ENCODE peak calls at places on chromosomes 3 and 15, in six cellular contexts. X, E, G, R, I and N are unnamed samples.

GRCh38 chr3:81790117-81790516 is 28.7 kb upstream of the GBE1 start:
- DNase-seq in G (no peak), E (no peak), X (peak; percentile 9), I (no peak), R (no peak), N (no peak)

GRCh38 chr15:62648954-62649353 is 393.6 kb upstream of the TPM1 start:
- DNase-seq in X (no peak), G (no peak), I (no peak), E (no peak), R (no peak), N (no peak)

GRCh38 chr3:121529308-121529707 is 16.5 kb downstream of the POLQ start:
- DNase-seq in G (peak; percentile 25), R (no peak), I (no peak), X (peak; percentile 9), E (no peak), N (no peak)

GRCh38 chr3:59970384-59970783 is 920.6 kb upstream of the CFAP20DC start:
- DNase-seq in I (no peak), X (no peak), E (no peak), G (no peak), R (no peak), N (no peak)

GRCh38 chr3:117302448-117302847 is 592.9 kb downstream of the TUSC7 start:
- DNase-seq in X (peak; percentile 5), G (no peak), I (peak; percentile 6), E (no peak), R (no peak), N (no peak)

GRCh38 chr3:58659051-58659675 is 7.4 kb downstream of the FAM3D start:
- DNase-seq in X (peak; percentile 24), E (no peak), G (peak; percentile 36), I (peak; percentile 68), R (no peak), N (peak; percentile 48)

GRCh38 chr15:63759752-63760151 is 74.0 kb downstream of the HERC1 start:
- DNase-seq in X (no peak), R (no peak), I (no peak), G (no peak), E (no peak), N (no peak)

GRCh38 chr15:96330450-96331140 is at the start of gene NR2F2:
- DNase-seq in R (peak; percentile 99), E (peak; percentile 99), G (peak; percentile 96), I (peak; percentile 98), X (peak; percentile 99), N (peak; percentile 98)

GRCh38 chr3:35739964-35740527 is 100.7 kb downstream of the ARPP21 start:
- DNase-seq in I (no peak), E (no peak), R (no peak), X (no peak), G (no peak), N (no peak)

GRCh38 chr3:16723994-16724393 is 118.8 kb upstream of the DAZL start:
- DNase-seq in G (no peak), X (peak; percentile 48), R (no peak), I (no peak), E (no peak), N (no peak)

GRCh38 chr15:96553006-96553405 is 222.5 kb downstream of the NR2F2 start:
- DNase-seq in R (no peak), X (no peak), E (no peak), I (no peak), G (no peak), N (no peak)

GRCh38 chr3:177800565-177800964 is 603.3 kb upstream of the TBL1XR1 start:
- DNase-seq in I (no peak), R (no peak), G (no peak), X (peak; percentile 56), E (no peak), N (no peak)

GRCh38 chr15:64803526-64803925 is 21.9 kb downstream of the PIF1 start:
- DNase-seq in I (no peak), X (no peak), R (no peak), G (no peak), E (no peak), N (no peak)

DNA sequence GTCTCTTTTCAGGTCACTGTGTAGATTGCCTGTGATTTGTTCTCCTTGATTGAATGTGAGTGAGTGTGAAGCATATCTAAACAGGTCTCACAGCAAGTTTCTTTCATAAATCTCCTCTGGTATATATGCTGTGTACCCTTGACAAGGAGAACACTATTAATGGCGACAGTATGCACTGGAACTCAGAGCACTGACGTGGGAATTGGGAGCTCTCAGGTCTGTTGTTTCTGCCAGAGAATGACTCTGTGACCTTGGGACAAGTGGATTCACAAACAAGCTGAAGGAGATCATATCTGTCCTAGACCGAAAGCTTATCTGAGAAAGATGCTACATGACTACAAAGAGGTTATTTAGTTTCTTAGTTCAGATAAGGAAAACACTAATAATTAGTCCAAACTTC is 326.3 kb upstream of the TPRG1 start:
- DNase-seq in R (no peak), X (no peak), E (no peak), G (no peak), I (no peak), N (no peak)
- H3K4me3 ChIP-seq in R (no peak overlapping the region), X (no peak overlapping the region), E (no peak overlapping the region), G (no peak overlapping the region), I (no peak overlapping the region), N (no peak overlapping the region)

DNA sequence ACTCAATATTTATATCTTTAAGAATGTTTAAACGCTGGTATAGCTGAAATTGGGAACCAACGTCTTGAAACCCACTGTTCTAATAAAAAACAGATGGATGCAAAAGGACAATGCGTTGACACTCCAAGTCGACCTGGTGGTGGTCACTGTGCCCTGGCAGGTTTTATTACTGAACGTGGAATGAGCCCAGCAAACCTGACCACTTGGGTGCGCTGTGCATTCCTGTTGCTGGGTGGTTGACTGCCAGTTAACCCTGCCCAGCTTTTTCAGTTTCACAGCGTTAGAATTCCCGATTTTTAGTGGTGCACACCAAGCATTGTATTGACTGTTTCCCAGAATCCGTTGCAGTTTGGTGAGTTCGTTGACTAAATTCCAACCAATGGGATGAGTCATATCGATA is 384.4 kb downstream of the OCA2 start:
- DNase-seq in X (no peak), I (no peak), G (no peak), E (no peak), R (no peak), N (no peak)
- H3K9me3 ChIP-seq in X (no peaks in the 10 kb centered on the region), I (no peaks in the 10 kb centered on the region), G (peaks cover 9% of the 10 kb centered on the region), E (no peaks in the 10 kb centered on the region), R (no peaks in the 10 kb centered on the region), N (no peaks in the 10 kb centered on the region)

GRCh38 chr15:89611317-89611716 is 36.0 kb downstream of the TICRR start:
- DNase-seq in R (no peak), X (no peak), G (no peak), E (no peak), I (no peak), N (no peak)
- TF ChIP-seq CTCF in R (no peak), X (no peak), G (no peak), E (no peak), I (no peak), N (no peak)

DNA sequence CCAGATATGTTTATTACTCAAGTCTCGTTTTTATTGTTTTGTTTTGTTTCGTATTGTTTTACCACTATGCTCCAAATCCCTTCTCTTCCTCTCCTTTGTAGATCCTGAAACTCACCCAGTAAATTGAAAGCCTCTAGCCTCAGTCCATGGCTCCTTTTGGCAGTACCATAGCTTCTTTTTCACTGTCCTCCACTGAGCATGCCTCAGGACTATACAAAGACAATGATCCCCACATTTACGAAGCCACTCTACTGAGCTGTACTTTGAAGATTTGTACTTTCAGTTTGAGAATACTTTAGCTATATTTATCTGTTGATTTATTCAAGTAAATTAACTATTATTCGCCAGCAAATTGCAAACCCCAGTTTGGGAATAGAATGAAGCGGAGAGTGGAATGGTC is 159.1 kb upstream of the SLITRK3 start:
- DNase-seq in R (no peak), G (no peak), E (no peak), I (no peak), X (no peak), N (no peak)
- H3K4me3 ChIP-seq in R (no peak overlapping the region), G (no peak overlapping the region), E (no peak overlapping the region), I (no peak overlapping the region), X (no peak overlapping the region), N (no peak overlapping the region)

GRCh38 chr3:21054064-21054463 is 696.9 kb downstream of the ZNF385D start:
- DNase-seq in I (no peak), X (no peak), E (no peak), R (no peak), G (no peak), N (no peak)

GRCh38 chr3:21056293-21056692 is 694.7 kb downstream of the ZNF385D start:
- DNase-seq in R (no peak), G (no peak), E (no peak), X (no peak), I (no peak), N (no peak)

GRCh38 chr3:21062724-21063436 is 688.1 kb downstream of the ZNF385D start:
- DNase-seq in I (no peak), R (no peak), G (no peak), X (no peak), E (no peak), N (no peak)

GRCh38 chr3:21055015-21055414 is 696.0 kb downstream of the ZNF385D start:
- DNase-seq in E (no peak), I (no peak), G (no peak), X (no peak), R (no peak), N (no peak)

DNA sequence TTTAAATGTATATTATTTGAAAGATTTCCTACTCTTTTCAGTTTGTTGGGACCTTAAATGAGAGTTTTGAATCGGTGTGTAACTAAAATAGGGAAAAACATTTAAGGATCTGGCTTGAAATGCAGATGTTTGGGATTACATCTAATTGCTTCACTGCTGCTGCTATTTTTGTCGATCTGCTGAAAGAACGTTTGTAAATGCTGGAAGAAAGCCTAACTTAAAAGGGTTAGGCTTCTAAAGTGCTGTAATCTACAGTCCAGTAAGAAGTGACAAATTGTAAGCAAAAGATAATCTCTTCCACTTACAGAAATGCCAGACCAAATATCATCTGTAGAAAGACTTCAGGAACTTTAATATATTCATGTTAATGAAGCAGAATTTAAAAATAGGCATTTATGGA is 691.6 kb downstream of the ZNF385D start:
- DNase-seq in G (no peak), R (no peak), E (no peak), X (no peak), I (no peak), N (no peak)
- H3K9me3 ChIP-seq in G (no peaks in the 10 kb centered on the region), R (no peaks in the 10 kb centered on the region), E (no peaks in the 10 kb centered on the region), X (no peaks in the 10 kb centered on the region), I (no peaks in the 10 kb centered on the region), N (no peaks in the 10 kb centered on the region)

GRCh38 chr3:184811999-184812844 is at the start of gene VPS8:
- DNase-seq in E (peak; percentile 98), G (peak; percentile 97), R (peak; percentile 96), X (peak; percentile 91), I (peak; percentile 94), N (peak; percentile 96)
- TF ChIP-seq CTCF in E (peak; percentile 72), G (peak; percentile 38), R (peak; percentile 71), X (peak; percentile 42), I (peak; percentile 83), N (peak; percentile 63)

GRCh38 chr15:40105517-40106202 is 3.0 kb downstream of the BMF start:
- DNase-seq in E (no peak), G (no peak), X (no peak), R (peak; percentile 25), I (no peak), N (no peak)

GRCh38 chr15:40103864-40104271 is 4.8 kb downstream of the BMF start:
- DNase-seq in G (no peak), E (no peak), X (peak; percentile 47), R (no peak), I (no peak), N (no peak)

GRCh38 chr15:40104865-40105516 is 3.7 kb downstream of the BMF start:
- DNase-seq in I (peak; percentile 89), G (peak; percentile 85), R (peak; percentile 94), E (peak; percentile 96), X (peak; percentile 69), N (peak; percentile 96)

GRCh38 chr15:40103124-40103858 is 5.4 kb downstream of the BMF start:
- DNase-seq in G (peak; percentile 91), E (peak; percentile 97), R (peak; percentile 83), I (peak; percentile 96), X (peak; percentile 78), N (peak; percentile 95)

GRCh38 chr15:40104296-40104864 is 4.3 kb downstream of the BMF start:
- DNase-seq in X (no peak), E (no peak), G (no peak), I (no peak), R (peak; percentile 19), N (no peak)
- H3K4me3 ChIP-seq in X (no peak overlapping the region), E (no peak overlapping the region), G (peak overlapping the region; percentile 38), I (no peak overlapping the region), R (no peak overlapping the region), N (no peak overlapping the region)